ENCODE peak calls at places on chromosomes 16 and 17, in seven cellular contexts. K is brain microvascular endothelial cell, E is body of pancreas, B is psoas muscle, Z is GM12878, G is adrenal gland, P is cardiac muscle cell. R is an unnamed sample.

GRCh38 chr16:65038125-65038524 is 83.7 kb downstream of the CDH11 start:
- DNase-seq in K (no peak), E (no peak), B (no peak), Z (no peak), G (no peak), P (no peak), R (no peak)

GRCh38 chr16:84042879-84043485 is 387 bp upstream of the SLC38A8 start:
- DNase-seq in K (no peak), E (no peak), B (no peak), Z (no peak), G (no peak), P (no peak), R (peak)

GRCh38 chr17:46943511-46944393 is 20.8 kb downstream of the GOSR2 start:
- DNase-seq in K (peak), E (no peak), B (no peak), Z (no peak), G (peak), P (peak), R (no peak)

GRCh38 chr17:68600123-68600880 is 865 bp downstream of the FAM20A start:
- DNase-seq in K (no peak), E (peak), B (peak), Z (no peak), G (no peak), P (no peak), R (peak)

GRCh38 chr16:82628741-82629140 is 2.0 kb downstream of the CDH13 start:
- DNase-seq in K (no peak), E (no peak), B (no peak), Z (no peak), G (no peak), P (no peak), R (no peak)

GRCh38 chr16:35255186-35255803 is 1795.9 kb downstream of the TP53TG3F start:
- DNase-seq in K (no peak), E (no peak), B (no peak), Z (no peak), G (no peak), P (no peak), R (no peak)

GRCh38 chr17:17077861-17078732 is 35.8 kb downstream of the MPRIP start:
- DNase-seq in K (no peak), E (peak), B (no peak), Z (no peak), G (peak), P (no peak), R (peak)

GRCh38 chr17:3979276-3979583 is 15.0 kb upstream of the ATP2A3 start:
- DNase-seq in K (no peak), E (no peak), B (no peak), Z (no peak), G (no peak), P (no peak), R (peak)

GRCh38 chr16:69501956-69502457 is 63.8 kb upstream of the NFAT5 start:
- DNase-seq in K (no peak), E (no peak), B (no peak), Z (peak), G (no peak), P (no peak), R (no peak)

GRCh38 chr17:71628306-71628705 is 492.5 kb upstream of the SOX9 start:
- DNase-seq in K (peak), E (no peak), B (no peak), Z (no peak), G (no peak), P (no peak), R (no peak)

GRCh38 chr16:30115238-30115637 is 1.9 kb upstream of the GDPD3 start:
- DNase-seq in K (no peak), E (no peak), B (no peak), Z (no peak), G (no peak), P (no peak), R (no peak)

DNA sequence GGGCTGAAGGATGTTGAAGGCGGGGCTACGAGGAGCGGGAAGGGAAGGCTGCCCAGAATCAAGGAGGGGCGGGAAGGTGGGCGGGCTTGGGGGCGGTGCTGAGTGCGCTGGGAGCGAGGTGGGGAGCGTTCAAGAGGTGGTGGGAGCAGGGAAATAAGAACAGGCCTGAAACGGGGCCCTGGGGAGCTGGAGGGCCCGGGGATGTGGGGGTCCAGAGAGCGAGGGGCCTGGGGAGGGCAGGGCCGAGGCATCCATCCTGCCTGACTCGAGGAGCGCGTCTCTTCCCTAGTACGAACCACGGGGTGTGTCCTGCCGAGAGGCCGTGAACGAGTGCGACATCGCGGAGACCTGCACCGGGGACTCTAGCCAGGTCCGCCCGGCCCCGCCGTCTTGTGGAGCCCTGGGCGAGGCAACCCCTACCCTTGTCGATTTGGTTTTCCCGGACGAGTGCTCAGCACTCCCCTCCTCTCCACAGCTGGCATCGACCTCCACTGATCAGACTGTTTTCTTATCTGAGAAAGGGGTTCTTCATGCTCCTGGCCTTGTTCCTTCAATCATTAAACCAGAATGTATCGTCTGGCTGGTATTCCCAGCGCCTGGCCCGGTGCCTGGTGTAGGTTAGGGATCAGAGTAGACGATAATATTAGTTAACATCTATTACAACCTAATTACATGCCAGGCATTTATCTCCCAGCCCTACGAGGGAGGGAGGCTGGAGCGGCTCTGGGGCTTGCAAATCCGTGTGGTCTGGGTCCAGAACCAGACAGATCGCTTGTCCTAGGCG is 17.2 kb downstream of the ADAM11 start:
- DNase-seq in K (no peak), E (peak), B (no peak), Z (no peak), G (no peak), P (no peak), R (no peak)
- H3K27ac ChIP-seq in K (no peak), E (peak), B (no peak), Z (no peak), G (no peak), P (no peak), R (no peak)

DNA sequence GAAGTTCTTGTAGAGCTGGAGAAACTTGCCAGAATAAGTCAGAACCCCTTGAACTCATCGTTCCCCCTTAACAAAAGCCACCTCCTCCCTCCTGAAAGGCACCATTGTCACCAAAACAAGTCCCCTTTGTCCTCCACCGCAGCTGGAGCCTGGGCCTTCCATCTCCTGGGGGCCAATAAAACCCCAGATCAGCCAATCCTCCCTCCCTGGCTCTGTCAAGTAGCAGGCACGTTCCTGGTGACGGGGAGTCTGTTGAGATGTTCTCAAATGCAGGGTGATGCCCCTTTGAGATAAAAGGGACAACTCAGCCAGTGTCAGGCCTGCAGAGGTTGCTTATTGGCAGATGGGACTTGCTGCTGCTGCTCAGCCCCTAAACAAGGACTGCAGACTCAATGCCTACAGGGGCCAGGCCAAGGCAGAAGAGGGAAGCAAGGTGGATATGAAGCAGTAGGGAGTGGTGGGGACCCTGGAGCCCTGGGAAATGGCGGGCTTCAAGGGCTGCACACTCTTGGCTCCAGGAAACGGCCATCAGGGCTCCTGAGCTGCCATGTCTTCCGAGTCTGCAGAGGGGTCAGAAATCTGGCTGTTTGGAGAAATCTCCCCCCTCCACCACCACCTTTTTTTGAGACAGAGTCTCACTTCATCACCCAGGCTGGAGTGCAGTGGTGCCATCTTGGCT is 169.0 kb downstream of the KATNIP start:
- DNase-seq in K (no peak), E (peak), B (no peak), Z (no peak), G (no peak), P (no peak), R (peak)
- H3K4me3 ChIP-seq in K (no peak), E (no peak), B (no peak), Z (no peak), G (no peak), P (no peak), R (no peak)

DNA sequence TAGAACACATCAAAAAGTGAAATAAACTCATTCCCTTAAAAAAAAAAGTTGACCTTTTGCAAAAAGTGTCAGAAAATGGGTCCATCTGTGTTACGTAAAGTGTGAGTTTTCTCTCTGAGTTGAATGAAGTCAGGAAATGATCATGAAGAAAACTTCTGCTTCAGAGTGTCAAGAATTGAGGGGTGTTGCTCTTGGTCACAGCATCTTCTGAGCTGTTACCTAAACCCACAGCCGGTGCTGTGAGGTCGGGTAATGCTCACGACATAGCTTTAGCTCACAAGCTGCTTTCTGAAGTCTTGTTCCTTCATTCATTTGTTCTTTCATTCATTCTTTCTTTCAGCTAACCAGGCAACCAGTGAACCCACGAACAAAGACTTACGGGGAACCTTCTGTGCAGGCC is 372.1 kb downstream of the CPPED1 start:
- DNase-seq in K (no peak), E (no peak), B (no peak), Z (no peak), G (no peak), P (no peak), R (no peak)
- H3K27ac ChIP-seq in K (no peak), E (no peak), B (no peak), Z (no peak), G (no peak), P (no peak), R (no peak)

GRCh38 chr17:39868554-39868942 is 546 bp downstream of the ZPBP2 start:
- DNase-seq in K (no peak), E (no peak), B (no peak), Z (no peak), G (no peak), P (no peak), R (no peak)

GRCh38 chr17:39863918-39864746 is at the start of gene IKZF3:
- DNase-seq in K (no peak), E (peak), B (peak), Z (no peak), G (no peak), P (peak), R (peak)

GRCh38 chr17:39866013-39866730 is 1.8 kb upstream of the ZPBP2 start:
- DNase-seq in K (no peak), E (no peak), B (no peak), Z (no peak), G (no peak), P (no peak), R (no peak)

GRCh38 chr17:39867891-39868553 is at the start of gene ZPBP2:
- DNase-seq in K (no peak), E (no peak), B (no peak), Z (no peak), G (no peak), P (no peak), R (no peak)

DNA sequence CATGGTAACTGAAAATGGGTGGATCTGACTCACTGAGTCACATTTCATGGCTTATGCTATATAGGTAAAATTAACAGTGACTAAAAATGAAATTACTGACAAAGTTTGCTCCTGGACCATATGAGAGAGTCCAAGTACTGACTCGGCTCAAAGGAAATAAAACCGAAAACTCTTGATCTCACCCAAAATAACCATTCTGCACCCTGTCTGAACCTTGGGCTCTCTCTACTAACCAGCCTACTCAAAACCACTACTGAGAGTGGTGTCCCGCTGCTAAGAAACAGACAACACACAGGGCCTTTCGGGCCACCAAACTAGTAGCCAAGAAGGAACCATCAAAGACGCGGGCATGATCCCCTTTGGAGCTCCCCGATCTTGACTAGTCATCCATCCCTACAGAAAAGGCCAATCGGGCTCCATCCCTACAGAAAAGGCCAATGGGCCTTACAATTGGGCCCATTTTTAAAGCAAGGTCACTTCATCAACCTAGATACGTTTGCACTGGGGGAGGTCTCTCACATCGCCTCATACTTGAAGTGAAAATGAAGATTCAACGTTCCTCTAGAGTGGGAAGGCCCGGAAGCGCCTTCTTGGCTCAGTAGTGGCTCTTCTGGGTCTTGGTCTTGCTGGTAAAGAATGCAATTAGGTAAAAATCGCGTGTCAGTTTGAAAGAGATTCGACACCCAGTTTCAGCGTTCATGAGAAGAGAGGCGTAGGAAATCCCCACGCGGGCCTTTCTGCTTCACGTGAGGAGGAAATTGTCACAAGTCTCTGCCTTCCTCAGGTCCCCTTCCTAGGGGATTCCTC is 715 bp upstream of the ZPBP2 start:
- DNase-seq in K (no peak), E (no peak), B (no peak), Z (peak), G (no peak), P (no peak), R (no peak)
- H3K4me3 ChIP-seq in K (no peak), E (no peak), B (no peak), Z (peak), G (no peak), P (no peak), R (no peak)